ENCODE peak calls at places on chromosomes 4 and X, in nine cellular contexts. One of them, this sample, is unnamed.

GRCh38 chr4:92210906-92211305 is 92.9 kb upstream of the GRID2 start:
- DNase-seq in CD8-positive, alpha-beta T cell: no peak
- DNase-seq in right lobe of liver: no peak
- DNase-seq in AG04450: no peak
- DNase-seq in choroid plexus epithelial cell: no peak
- DNase-seq in stomach: no peak
- DNase-seq in dorsolateral prefrontal cortex: no peak
- DNase-seq in suprapubic skin: no peak
- DNase-seq in lower leg skin: no peak
- DNase-seq in this sample: no peak

GRCh38 chr4:14196141-14196540 is 568.6 kb upstream of the BOD1L1 start:
- DNase-seq in CD8-positive, alpha-beta T cell: no peak
- DNase-seq in right lobe of liver: peak
- DNase-seq in AG04450: peak
- DNase-seq in choroid plexus epithelial cell: peak
- DNase-seq in stomach: peak
- DNase-seq in dorsolateral prefrontal cortex: no peak
- DNase-seq in suprapubic skin: no peak
- DNase-seq in lower leg skin: peak
- DNase-seq in this sample: peak

GRCh38 chr4:93994175-93994994 is 165.8 kb downstream of the ATOH1 start:
- DNase-seq in CD8-positive, alpha-beta T cell: no peak
- DNase-seq in right lobe of liver: no peak
- DNase-seq in AG04450: no peak
- DNase-seq in choroid plexus epithelial cell: no peak
- DNase-seq in stomach: no peak
- DNase-seq in dorsolateral prefrontal cortex: no peak
- DNase-seq in suprapubic skin: no peak
- DNase-seq in lower leg skin: no peak
- DNase-seq in this sample: no peak

GRCh38 chrX:40202456-40202855 is 104.7 kb upstream of the BCOR start:
- DNase-seq in CD8-positive, alpha-beta T cell: no peak
- DNase-seq in right lobe of liver: no peak
- DNase-seq in AG04450: no peak
- DNase-seq in choroid plexus epithelial cell: no peak
- DNase-seq in stomach: no peak
- DNase-seq in dorsolateral prefrontal cortex: no peak
- DNase-seq in suprapubic skin: no peak
- DNase-seq in lower leg skin: no peak
- DNase-seq in this sample: no peak

GRCh38 chr4:87978656-87979055 is 3.1 kb downstream of the SPP1 start:
- DNase-seq in CD8-positive, alpha-beta T cell: no peak
- DNase-seq in right lobe of liver: no peak
- DNase-seq in AG04450: no peak
- DNase-seq in choroid plexus epithelial cell: peak
- DNase-seq in stomach: no peak
- DNase-seq in dorsolateral prefrontal cortex: no peak
- DNase-seq in suprapubic skin: no peak
- DNase-seq in lower leg skin: no peak
- DNase-seq in this sample: no peak

GRCh38 chr4:24595662-24596061 is 11.3 kb upstream of the DHX15 start:
- DNase-seq in CD8-positive, alpha-beta T cell: no peak
- DNase-seq in right lobe of liver: no peak
- DNase-seq in AG04450: no peak
- DNase-seq in choroid plexus epithelial cell: no peak
- DNase-seq in stomach: no peak
- DNase-seq in dorsolateral prefrontal cortex: no peak
- DNase-seq in suprapubic skin: no peak
- DNase-seq in lower leg skin: no peak
- DNase-seq in this sample: no peak

GRCh38 chr4:6071191-6071958 is 53.1 kb upstream of the C4orf50 start:
- DNase-seq in CD8-positive, alpha-beta T cell: no peak
- DNase-seq in right lobe of liver: no peak
- DNase-seq in AG04450: no peak
- DNase-seq in choroid plexus epithelial cell: no peak
- DNase-seq in stomach: no peak
- DNase-seq in dorsolateral prefrontal cortex: no peak
- DNase-seq in suprapubic skin: no peak
- DNase-seq in lower leg skin: no peak
- DNase-seq in this sample: no peak

GRCh38 chrX:15930585-15930984 is 76.0 kb upstream of the AP1S2 start:
- DNase-seq in CD8-positive, alpha-beta T cell: no peak
- DNase-seq in right lobe of liver: no peak
- DNase-seq in AG04450: peak
- DNase-seq in choroid plexus epithelial cell: peak
- DNase-seq in stomach: no peak
- DNase-seq in dorsolateral prefrontal cortex: no peak
- DNase-seq in suprapubic skin: no peak
- DNase-seq in lower leg skin: no peak
- DNase-seq in this sample: peak

GRCh38 chrX:3549442-3549875 is 164.0 kb downstream of the PRKX start:
- DNase-seq in CD8-positive, alpha-beta T cell: no peak
- DNase-seq in right lobe of liver: no peak
- DNase-seq in AG04450: no peak
- DNase-seq in choroid plexus epithelial cell: peak
- DNase-seq in stomach: no peak
- DNase-seq in dorsolateral prefrontal cortex: peak
- DNase-seq in suprapubic skin: no peak
- DNase-seq in lower leg skin: no peak
- DNase-seq in this sample: peak

DNA sequence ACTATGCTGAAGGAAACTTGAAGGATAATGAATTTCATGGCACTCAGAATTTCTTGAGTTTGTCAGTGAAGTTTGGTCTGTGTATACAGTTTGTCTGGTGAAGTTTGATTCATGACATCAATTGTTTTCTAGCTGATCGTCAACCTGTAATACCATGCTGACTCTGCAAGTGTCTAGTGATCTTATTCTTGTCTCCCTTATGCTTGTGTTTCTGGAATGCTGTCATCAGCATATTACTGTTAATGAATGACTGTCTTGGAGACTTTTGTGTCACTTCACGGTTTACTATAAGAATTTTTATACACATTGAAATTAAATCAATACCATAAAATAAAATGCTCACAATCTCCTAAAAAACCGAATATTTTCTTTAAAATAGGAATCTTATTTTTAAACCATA is 779.0 kb downstream of the CCSER1 start:
- DNase-seq in CD8-positive, alpha-beta T cell: no peak
- DNase-seq in right lobe of liver: no peak
- DNase-seq in AG04450: no peak
- DNase-seq in choroid plexus epithelial cell: no peak
- DNase-seq in stomach: no peak
- DNase-seq in dorsolateral prefrontal cortex: no peak
- DNase-seq in suprapubic skin: no peak
- DNase-seq in lower leg skin: no peak
- DNase-seq in this sample: no peak
- TF ChIP-seq CTCF in CD8-positive, alpha-beta T cell: no peak
- TF ChIP-seq CTCF in right lobe of liver: no peak
- TF ChIP-seq CTCF in AG04450: no peak
- TF ChIP-seq CTCF in choroid plexus epithelial cell: no peak
- TF ChIP-seq CTCF in stomach: no peak
- TF ChIP-seq CTCF in dorsolateral prefrontal cortex: no peak
- TF ChIP-seq CTCF in suprapubic skin: no peak
- TF ChIP-seq CTCF in lower leg skin: no peak
- TF ChIP-seq CTCF in this sample: no peak

DNA sequence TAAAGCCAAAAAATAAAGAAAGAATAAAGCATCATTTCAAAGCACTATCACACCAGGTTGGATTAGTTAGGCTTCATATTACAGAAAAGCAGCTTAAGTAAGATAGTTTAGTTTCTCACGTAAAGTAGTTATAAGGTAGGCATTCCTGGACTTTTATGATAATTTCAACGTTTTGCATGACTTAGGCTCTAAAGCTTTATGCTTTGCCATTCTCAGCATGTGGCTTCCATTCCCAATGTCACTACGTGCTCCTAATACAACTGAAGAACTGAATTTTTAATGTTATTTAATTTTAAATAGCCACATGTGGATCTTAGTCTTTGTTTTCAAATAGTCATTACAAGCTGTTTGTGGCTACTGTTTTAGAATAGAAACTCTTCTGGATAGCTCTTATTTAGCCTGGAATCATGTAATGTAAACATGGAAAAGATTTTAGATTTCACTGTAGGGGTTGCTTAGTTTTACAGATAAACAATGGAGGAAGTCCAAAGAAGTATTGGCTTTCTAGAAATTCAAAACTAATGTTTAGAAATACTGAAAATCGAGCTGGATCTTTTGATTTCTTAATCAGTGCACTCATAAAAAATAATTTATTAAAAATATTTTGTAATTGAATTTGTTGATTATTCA is 710.0 kb downstream of the IL1RAPL1 start:
- DNase-seq in CD8-positive, alpha-beta T cell: no peak
- DNase-seq in right lobe of liver: no peak
- DNase-seq in AG04450: no peak
- DNase-seq in choroid plexus epithelial cell: no peak
- DNase-seq in stomach: no peak
- DNase-seq in dorsolateral prefrontal cortex: no peak
- DNase-seq in suprapubic skin: no peak
- DNase-seq in lower leg skin: no peak
- DNase-seq in this sample: no peak
- H3K4me3 ChIP-seq in CD8-positive, alpha-beta T cell: no peak
- H3K4me3 ChIP-seq in right lobe of liver: no peak
- H3K4me3 ChIP-seq in AG04450: no peak
- H3K4me3 ChIP-seq in choroid plexus epithelial cell: no peak
- H3K4me3 ChIP-seq in stomach: no peak
- H3K4me3 ChIP-seq in dorsolateral prefrontal cortex: no peak
- H3K4me3 ChIP-seq in suprapubic skin: no peak
- H3K4me3 ChIP-seq in lower leg skin: no peak
- H3K4me3 ChIP-seq in this sample: no peak

DNA sequence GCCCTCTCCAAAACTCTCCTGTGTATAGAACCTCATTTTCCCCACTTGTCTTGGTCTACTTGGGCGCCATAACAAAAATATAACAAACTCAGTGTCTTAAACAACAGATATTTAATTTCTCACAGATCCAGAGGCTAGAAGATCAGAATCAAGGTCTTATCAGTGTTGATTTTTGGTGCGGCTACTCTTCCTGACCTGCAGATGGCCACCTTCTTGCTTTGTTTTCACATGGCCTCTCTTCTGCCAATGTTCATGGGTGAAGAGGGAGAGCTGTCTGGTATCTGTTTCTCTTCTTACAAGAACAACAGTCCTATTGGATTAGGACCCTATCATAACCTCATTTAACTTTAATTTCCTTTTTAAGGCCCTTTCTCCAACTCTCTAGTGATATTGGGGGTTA is 177.3 kb downstream of the PABPC4L start:
- DNase-seq in CD8-positive, alpha-beta T cell: no peak
- DNase-seq in right lobe of liver: no peak
- DNase-seq in AG04450: no peak
- DNase-seq in choroid plexus epithelial cell: peak
- DNase-seq in stomach: no peak
- DNase-seq in dorsolateral prefrontal cortex: no peak
- DNase-seq in suprapubic skin: no peak
- DNase-seq in lower leg skin: no peak
- DNase-seq in this sample: peak
- TF ChIP-seq CTCF in CD8-positive, alpha-beta T cell: no peak
- TF ChIP-seq CTCF in right lobe of liver: no peak
- TF ChIP-seq CTCF in AG04450: peak
- TF ChIP-seq CTCF in choroid plexus epithelial cell: peak
- TF ChIP-seq CTCF in stomach: no peak
- TF ChIP-seq CTCF in dorsolateral prefrontal cortex: no peak
- TF ChIP-seq CTCF in suprapubic skin: no peak
- TF ChIP-seq CTCF in lower leg skin: no peak
- TF ChIP-seq CTCF in this sample: peak

DNA sequence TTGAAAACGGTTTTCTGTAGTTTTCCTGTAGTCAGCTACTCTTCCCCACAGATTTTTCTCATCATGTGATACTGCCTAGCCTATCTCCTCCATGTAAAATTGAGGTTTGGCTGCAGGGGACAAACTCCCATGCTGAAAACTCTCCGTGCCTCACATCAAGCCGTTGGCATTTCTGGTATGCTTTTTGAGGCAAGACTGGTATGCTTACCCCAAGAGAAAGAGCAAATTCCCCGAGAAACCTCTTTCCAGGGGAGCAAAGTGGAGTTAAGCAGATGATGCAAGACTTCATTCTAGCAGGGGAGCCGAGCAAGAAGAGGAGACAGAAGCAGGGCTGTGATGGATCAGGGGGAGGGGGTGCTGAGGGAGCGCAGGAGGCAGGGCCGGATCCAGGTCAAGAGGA is 4.8 kb downstream of the SOWAHD start:
- DNase-seq in CD8-positive, alpha-beta T cell: no peak
- DNase-seq in right lobe of liver: no peak
- DNase-seq in AG04450: peak
- DNase-seq in choroid plexus epithelial cell: peak
- DNase-seq in stomach: no peak
- DNase-seq in dorsolateral prefrontal cortex: peak
- DNase-seq in suprapubic skin: no peak
- DNase-seq in lower leg skin: no peak
- DNase-seq in this sample: peak
- H3K4me3 ChIP-seq in CD8-positive, alpha-beta T cell: no peak
- H3K4me3 ChIP-seq in right lobe of liver: no peak
- H3K4me3 ChIP-seq in AG04450: no peak
- H3K4me3 ChIP-seq in choroid plexus epithelial cell: no peak
- H3K4me3 ChIP-seq in stomach: no peak
- H3K4me3 ChIP-seq in dorsolateral prefrontal cortex: no peak
- H3K4me3 ChIP-seq in suprapubic skin: no peak
- H3K4me3 ChIP-seq in lower leg skin: no peak
- H3K4me3 ChIP-seq in this sample: no peak

GRCh38 chrX:131802836-131803626 is 220.1 kb upstream of the STK26 start:
- DNase-seq in CD8-positive, alpha-beta T cell: no peak
- DNase-seq in right lobe of liver: peak
- DNase-seq in AG04450: no peak
- DNase-seq in choroid plexus epithelial cell: no peak
- DNase-seq in stomach: peak
- DNase-seq in dorsolateral prefrontal cortex: peak
- DNase-seq in suprapubic skin: no peak
- DNase-seq in lower leg skin: no peak
- DNase-seq in this sample: no peak
- TF ChIP-seq CTCF in CD8-positive, alpha-beta T cell: no peak
- TF ChIP-seq CTCF in right lobe of liver: peak
- TF ChIP-seq CTCF in AG04450: no peak
- TF ChIP-seq CTCF in choroid plexus epithelial cell: peak
- TF ChIP-seq CTCF in stomach: no peak
- TF ChIP-seq CTCF in dorsolateral prefrontal cortex: peak
- TF ChIP-seq CTCF in suprapubic skin: no peak
- TF ChIP-seq CTCF in lower leg skin: no peak
- TF ChIP-seq CTCF in this sample: no peak

DNA sequence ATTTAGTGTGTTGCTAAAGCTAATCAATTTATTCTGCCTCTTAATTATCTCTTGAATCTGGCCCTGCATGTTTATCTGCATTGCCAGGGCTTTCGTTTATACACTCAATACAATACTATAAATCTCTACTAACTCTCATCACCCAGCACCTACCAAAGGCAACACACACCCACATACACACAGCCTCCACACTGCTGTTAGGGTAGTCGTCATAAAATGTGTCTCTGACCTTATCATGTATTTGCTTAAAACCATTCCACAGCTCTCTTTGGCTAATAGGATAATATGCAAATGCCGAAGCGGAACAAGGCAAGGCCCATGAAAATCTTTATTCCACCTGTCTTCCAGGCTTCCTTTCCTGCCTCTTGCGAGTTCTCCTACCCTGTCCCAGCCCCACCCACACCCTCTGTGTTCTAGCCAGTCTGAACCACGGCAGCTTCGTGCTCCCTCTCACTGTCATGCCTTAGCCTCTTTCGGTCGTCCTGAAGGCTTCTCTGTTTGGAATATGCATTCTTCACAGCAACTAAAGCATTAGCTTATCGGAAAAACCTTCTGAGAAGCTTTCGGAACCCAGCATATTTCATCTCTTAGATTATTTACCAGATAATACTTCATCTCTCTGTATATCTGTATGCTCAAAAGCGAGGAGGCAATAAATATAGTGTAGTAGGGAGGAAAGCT is 333.5 kb downstream of the TENM3 start:
- DNase-seq in CD8-positive, alpha-beta T cell: no peak
- DNase-seq in right lobe of liver: no peak
- DNase-seq in AG04450: peak
- DNase-seq in choroid plexus epithelial cell: no peak
- DNase-seq in stomach: no peak
- DNase-seq in dorsolateral prefrontal cortex: no peak
- DNase-seq in suprapubic skin: no peak
- DNase-seq in lower leg skin: no peak
- DNase-seq in this sample: no peak
- H3K4me3 ChIP-seq in CD8-positive, alpha-beta T cell: no peak
- H3K4me3 ChIP-seq in right lobe of liver: no peak
- H3K4me3 ChIP-seq in AG04450: no peak
- H3K4me3 ChIP-seq in choroid plexus epithelial cell: no peak
- H3K4me3 ChIP-seq in stomach: no peak
- H3K4me3 ChIP-seq in dorsolateral prefrontal cortex: no peak
- H3K4me3 ChIP-seq in suprapubic skin: no peak
- H3K4me3 ChIP-seq in lower leg skin: no peak
- H3K4me3 ChIP-seq in this sample: no peak

This sample was measured in fibroblast of pulmonary artery.